ENCODE peak calls at places on chromosome 12, in seven cellular contexts. One of them, this sample, is unnamed.

GRCh38 chr12:13386269-13387039 is 189.9 kb downstream of the EMP1 start:
- DNase-seq in mesendoderm: no peak
- DNase-seq in H9: peak; percentile 6
- DNase-seq in IMR-90: no peak
- DNase-seq in trophoblast cell: no peak
- DNase-seq in mesenchymal stem cell: no peak
- DNase-seq in H1: peak; percentile 24
- DNase-seq in this sample: no peak

GRCh38 chr12:5586201-5586600 is 154.3 kb downstream of the NTF3 start:
- DNase-seq in mesendoderm: peak; percentile 67
- DNase-seq in H9: no peak
- DNase-seq in IMR-90: peak; percentile 71
- DNase-seq in trophoblast cell: peak; percentile 78
- DNase-seq in mesenchymal stem cell: peak; percentile 59
- DNase-seq in H1: no peak
- DNase-seq in this sample: no peak

GRCh38 chr12:46946137-46946536 is 120.3 kb upstream of the SLC38A4 start:
- DNase-seq in mesendoderm: no peak
- DNase-seq in H9: no peak
- DNase-seq in IMR-90: peak; percentile 95
- DNase-seq in trophoblast cell: no peak
- DNase-seq in mesenchymal stem cell: peak; percentile 57
- DNase-seq in H1: no peak
- DNase-seq in this sample: no peak

GRCh38 chr12:65695077-65695865 is 129.0 kb upstream of the HMGA2 start:
- DNase-seq in mesendoderm: peak; percentile 22
- DNase-seq in H9: no peak
- DNase-seq in IMR-90: peak; percentile 99
- DNase-seq in trophoblast cell: no peak
- DNase-seq in mesenchymal stem cell: peak; percentile 99
- DNase-seq in H1: no peak
- DNase-seq in this sample: no peak

GRCh38 chr12:19474147-19474546 is 34.9 kb downstream of the AEBP2 start:
- DNase-seq in mesendoderm: no peak
- DNase-seq in H9: no peak
- DNase-seq in IMR-90: no peak
- DNase-seq in trophoblast cell: no peak
- DNase-seq in mesenchymal stem cell: no peak
- DNase-seq in H1: no peak
- DNase-seq in this sample: no peak

GRCh38 chr12:110856517-110856916 is 9.7 kb downstream of the CCDC63 start:
- DNase-seq in mesendoderm: no peak
- DNase-seq in H9: no peak
- DNase-seq in IMR-90: no peak
- DNase-seq in trophoblast cell: no peak
- DNase-seq in mesenchymal stem cell: no peak
- DNase-seq in H1: no peak
- DNase-seq in this sample: no peak

GRCh38 chr12:6326316-6326959 is 15.4 kb downstream of the TNFRSF1A start:
- DNase-seq in mesendoderm: peak; percentile 94
- DNase-seq in H9: peak; percentile 90
- DNase-seq in IMR-90: peak; percentile 52
- DNase-seq in trophoblast cell: peak; percentile 45
- DNase-seq in mesenchymal stem cell: peak; percentile 82
- DNase-seq in H1: peak; percentile 75
- DNase-seq in this sample: no peak

GRCh38 chr12:58346032-58346632 is 404.8 kb downstream of the ATP23 start:
- DNase-seq in mesendoderm: peak; percentile 43
- DNase-seq in H9: no peak
- DNase-seq in IMR-90: peak; percentile 62
- DNase-seq in trophoblast cell: peak; percentile 76
- DNase-seq in mesenchymal stem cell: peak; percentile 60
- DNase-seq in H1: no peak
- DNase-seq in this sample: peak; percentile 30

GRCh38 chr12:27899151-27899661 is 73.3 kb downstream of the PTHLH start:
- DNase-seq in mesendoderm: peak; percentile 47
- DNase-seq in H9: no peak
- DNase-seq in IMR-90: peak; percentile 100
- DNase-seq in trophoblast cell: peak; percentile 89
- DNase-seq in mesenchymal stem cell: peak; percentile 98
- DNase-seq in H1: no peak
- DNase-seq in this sample: no peak

GRCh38 chr12:125890983-125891382 is 825.7 kb downstream of the AACS start:
- DNase-seq in mesendoderm: no peak
- DNase-seq in H9: no peak
- DNase-seq in IMR-90: no peak
- DNase-seq in trophoblast cell: peak; percentile 72
- DNase-seq in mesenchymal stem cell: no peak
- DNase-seq in H1: no peak
- DNase-seq in this sample: no peak

GRCh38 chr12:30624009-30624408 is 71.7 kb downstream of the IPO8 start:
- DNase-seq in mesendoderm: peak; percentile 32
- DNase-seq in H9: no peak
- DNase-seq in IMR-90: no peak
- DNase-seq in trophoblast cell: no peak
- DNase-seq in mesenchymal stem cell: no peak
- DNase-seq in H1: no peak
- DNase-seq in this sample: no peak

GRCh38 chr12:123805119-123805518 is 43.0 kb downstream of the DNAH10 start:
- DNase-seq in mesendoderm: no peak
- DNase-seq in H9: no peak
- DNase-seq in IMR-90: no peak
- DNase-seq in trophoblast cell: no peak
- DNase-seq in mesenchymal stem cell: no peak
- DNase-seq in H1: no peak
- DNase-seq in this sample: no peak

GRCh38 chr12:76197283-76197682 is 112.8 kb upstream of the NAP1L1 start:
- DNase-seq in mesendoderm: no peak
- DNase-seq in H9: no peak
- DNase-seq in IMR-90: no peak
- DNase-seq in trophoblast cell: no peak
- DNase-seq in mesenchymal stem cell: no peak
- DNase-seq in H1: no peak
- DNase-seq in this sample: no peak

GRCh38 chr12:129163861-129164260 is 310.6 kb downstream of the GLT1D1 start:
- DNase-seq in mesendoderm: no peak
- DNase-seq in H9: no peak
- DNase-seq in IMR-90: no peak
- DNase-seq in trophoblast cell: no peak
- DNase-seq in mesenchymal stem cell: no peak
- DNase-seq in H1: no peak
- DNase-seq in this sample: no peak

GRCh38 chr12:90124289-90124688 is 415.7 kb upstream of the ATP2B1 start:
- DNase-seq in mesendoderm: no peak
- DNase-seq in H9: no peak
- DNase-seq in IMR-90: no peak
- DNase-seq in trophoblast cell: no peak
- DNase-seq in mesenchymal stem cell: no peak
- DNase-seq in H1: no peak
- DNase-seq in this sample: no peak

GRCh38 chr12:64332938-64333337 is 57.6 kb downstream of the C12orf56 start:
- DNase-seq in mesendoderm: no peak
- DNase-seq in H9: no peak
- DNase-seq in IMR-90: no peak
- DNase-seq in trophoblast cell: no peak
- DNase-seq in mesenchymal stem cell: no peak
- DNase-seq in H1: no peak
- DNase-seq in this sample: no peak

GRCh38 chr12:51009038-51009437 is 17.1 kb downstream of the SLC11A2 start:
- DNase-seq in mesendoderm: no peak
- DNase-seq in H9: no peak
- DNase-seq in IMR-90: no peak
- DNase-seq in trophoblast cell: peak; percentile 48
- DNase-seq in mesenchymal stem cell: no peak
- DNase-seq in H1: no peak
- DNase-seq in this sample: no peak

GRCh38 chr12:6336079-6336858 is 5.6 kb downstream of the TNFRSF1A start:
- DNase-seq in mesendoderm: peak; percentile 100
- DNase-seq in H9: peak; percentile 99
- DNase-seq in IMR-90: peak; percentile 99
- DNase-seq in trophoblast cell: peak; percentile 98
- DNase-seq in mesenchymal stem cell: peak; percentile 100
- DNase-seq in H1: peak; percentile 89
- DNase-seq in this sample: peak; percentile 89

GRCh38 chr12:40238221-40238902 is 13.6 kb downstream of the LRRK2 start:
- DNase-seq in mesendoderm: no peak
- DNase-seq in H9: no peak
- DNase-seq in IMR-90: no peak
- DNase-seq in trophoblast cell: no peak
- DNase-seq in mesenchymal stem cell: no peak
- DNase-seq in H1: no peak
- DNase-seq in this sample: no peak

GRCh38 chr12:96219700-96220206 is 25.6 kb downstream of the ELK3 start:
- DNase-seq in mesendoderm: peak; percentile 88
- DNase-seq in H9: peak; percentile 77
- DNase-seq in IMR-90: peak; percentile 98
- DNase-seq in trophoblast cell: peak; percentile 99
- DNase-seq in mesenchymal stem cell: peak; percentile 96
- DNase-seq in H1: no peak
- DNase-seq in this sample: no peak

GRCh38 chr12:4271433-4272013 is 2.0 kb upstream of the CCND2 start:
- DNase-seq in mesendoderm: no peak
- DNase-seq in H9: no peak
- DNase-seq in IMR-90: no peak
- DNase-seq in trophoblast cell: no peak
- DNase-seq in mesenchymal stem cell: peak; percentile 25
- DNase-seq in H1: peak; percentile 76
- DNase-seq in this sample: no peak

GRCh38 chr12:112595415-112595814 is 176.7 kb downstream of the PTPN11 start:
- DNase-seq in mesendoderm: no peak
- DNase-seq in H9: no peak
- DNase-seq in IMR-90: no peak
- DNase-seq in trophoblast cell: no peak
- DNase-seq in mesenchymal stem cell: no peak
- DNase-seq in H1: no peak
- DNase-seq in this sample: no peak

GRCh38 chr12:52821826-52822660 is 8.1 kb upstream of the KRT4 start:
- DNase-seq in mesendoderm: no peak
- DNase-seq in H9: no peak
- DNase-seq in IMR-90: no peak
- DNase-seq in trophoblast cell: peak; percentile 34
- DNase-seq in mesenchymal stem cell: no peak
- DNase-seq in H1: no peak
- DNase-seq in this sample: no peak

GRCh38 chr12:23648546-23648945 is 300.9 kb downstream of the SOX5 start:
- DNase-seq in mesendoderm: no peak
- DNase-seq in H9: no peak
- DNase-seq in IMR-90: no peak
- DNase-seq in trophoblast cell: no peak
- DNase-seq in mesenchymal stem cell: no peak
- DNase-seq in H1: no peak
- DNase-seq in this sample: no peak
- H2AK5ac ChIP-seq in mesendoderm: no peak overlapping the region
- H2AK5ac ChIP-seq in H9: no peak overlapping the region
- H2AK5ac ChIP-seq in IMR-90: no peak overlapping the region
- H2AK5ac ChIP-seq in trophoblast cell: no peak overlapping the region
- H2AK5ac ChIP-seq in mesenchymal stem cell: no peak overlapping the region
- H2AK5ac ChIP-seq in H1: no peak overlapping the region
- H2AK5ac ChIP-seq in this sample: no peak overlapping the region

DNA sequence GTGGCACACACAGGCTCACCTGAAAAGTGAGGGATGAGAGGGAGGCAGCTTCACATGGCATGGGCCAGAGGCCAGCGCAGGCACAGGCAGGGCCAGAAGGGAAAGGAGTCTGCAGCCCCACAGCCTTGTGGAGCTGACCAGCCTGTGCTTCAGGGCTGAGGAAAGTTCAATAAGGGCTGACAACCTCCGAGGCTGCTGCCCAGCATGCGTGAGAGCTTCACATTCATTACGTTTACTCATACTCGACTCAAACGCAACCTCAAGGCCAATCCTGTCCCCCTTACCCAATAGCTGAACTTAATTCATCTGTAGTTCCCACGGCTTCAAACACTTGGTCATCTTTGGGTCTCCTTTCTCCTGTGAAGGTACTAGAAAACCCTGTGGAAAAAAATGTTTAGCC is 4.8 kb downstream of the MMAB start:
- DNase-seq in mesendoderm: no peak
- DNase-seq in H9: no peak
- DNase-seq in IMR-90: peak; percentile 9
- DNase-seq in trophoblast cell: no peak
- DNase-seq in mesenchymal stem cell: no peak
- DNase-seq in H1: no peak
- DNase-seq in this sample: no peak
- H2AK5ac ChIP-seq in mesendoderm: no peak overlapping the region
- H2AK5ac ChIP-seq in H9: no peak overlapping the region
- H2AK5ac ChIP-seq in IMR-90: no peak overlapping the region
- H2AK5ac ChIP-seq in trophoblast cell: no peak overlapping the region
- H2AK5ac ChIP-seq in mesenchymal stem cell: no peak overlapping the region
- H2AK5ac ChIP-seq in H1: no peak overlapping the region
- H2AK5ac ChIP-seq in this sample: no peak overlapping the region

GRCh38 chr12:45727994-45728624 is 1.4 kb upstream of the ARID2 start:
- DNase-seq in mesendoderm: no peak
- DNase-seq in H9: no peak
- DNase-seq in IMR-90: peak; percentile 5
- DNase-seq in trophoblast cell: peak; percentile 75
- DNase-seq in mesenchymal stem cell: no peak
- DNase-seq in H1: no peak
- DNase-seq in this sample: no peak
- H2AK5ac ChIP-seq in mesendoderm: no peak overlapping the region
- H2AK5ac ChIP-seq in H9: no peak overlapping the region
- H2AK5ac ChIP-seq in IMR-90: no peak overlapping the region
- H2AK5ac ChIP-seq in trophoblast cell: no peak overlapping the region
- H2AK5ac ChIP-seq in mesenchymal stem cell: no peak overlapping the region
- H2AK5ac ChIP-seq in H1: no peak overlapping the region
- H2AK5ac ChIP-seq in this sample: no peak overlapping the region

DNA sequence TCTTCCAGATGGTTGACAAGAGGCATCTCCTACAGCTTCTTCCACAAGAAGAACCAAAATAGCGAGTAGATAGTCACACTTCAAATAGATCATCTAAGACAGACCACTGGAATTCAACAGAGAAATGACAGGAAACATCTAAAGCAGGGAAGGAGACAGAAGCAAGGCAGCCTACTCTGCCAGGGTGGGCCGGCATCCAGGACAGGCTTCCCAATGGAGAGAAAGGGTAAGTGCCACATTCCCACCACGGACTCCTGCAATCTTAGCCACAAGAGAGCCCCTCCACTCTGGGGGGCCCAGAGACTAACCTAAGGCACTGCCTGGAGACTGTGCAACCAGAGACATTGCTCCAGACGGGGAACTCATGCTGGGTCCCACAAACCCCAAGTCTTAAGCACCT is 154.5 kb downstream of the NDUFA12 start:
- DNase-seq in mesendoderm: no peak
- DNase-seq in H9: no peak
- DNase-seq in IMR-90: no peak
- DNase-seq in trophoblast cell: no peak
- DNase-seq in mesenchymal stem cell: no peak
- DNase-seq in H1: no peak
- DNase-seq in this sample: no peak
- H2AK5ac ChIP-seq in mesendoderm: no peak overlapping the region
- H2AK5ac ChIP-seq in H9: no peak overlapping the region
- H2AK5ac ChIP-seq in IMR-90: no peak overlapping the region
- H2AK5ac ChIP-seq in trophoblast cell: no peak overlapping the region
- H2AK5ac ChIP-seq in mesenchymal stem cell: no peak overlapping the region
- H2AK5ac ChIP-seq in H1: no peak overlapping the region
- H2AK5ac ChIP-seq in this sample: no peak overlapping the region

GRCh38 chr12:102562836-102563425 is 82.6 kb upstream of the IGF1 start:
- DNase-seq in mesendoderm: peak; percentile 71
- DNase-seq in H9: no peak
- DNase-seq in IMR-90: no peak
- DNase-seq in trophoblast cell: peak; percentile 29
- DNase-seq in mesenchymal stem cell: peak; percentile 29
- DNase-seq in H1: no peak
- DNase-seq in this sample: no peak
- H2AK5ac ChIP-seq in mesendoderm: no peak overlapping the region
- H2AK5ac ChIP-seq in H9: no peak overlapping the region
- H2AK5ac ChIP-seq in IMR-90: no peak overlapping the region
- H2AK5ac ChIP-seq in trophoblast cell: peak overlapping the region; percentile 33
- H2AK5ac ChIP-seq in mesenchymal stem cell: no peak overlapping the region
- H2AK5ac ChIP-seq in H1: no peak overlapping the region
- H2AK5ac ChIP-seq in this sample: no peak overlapping the region

This sample was measured in neuronal stem cell.